ENCODE peak calls at places on chromosomes 12 and 14, in five cellular contexts. One of them, this sample, is unnamed.

GRCh38 chr14:32480337-32480736 is 151.2 kb downstream of the AKAP6 start:
- DNase-seq in trophoblast cell: no peak
- DNase-seq in mesenchymal stem cell: no peak
- DNase-seq in H1: no peak
- DNase-seq in H9: no peak
- DNase-seq in this sample: no peak

GRCh38 chr12:19398376-19399363 is 40.6 kb upstream of the AEBP2 start:
- DNase-seq in trophoblast cell: no peak
- DNase-seq in mesenchymal stem cell: no peak
- DNase-seq in H9: no peak
- DNase-seq in H1: no peak
- DNase-seq in this sample: no peak

GRCh38 chr14:27181304-27181703 is 583.5 kb upstream of the NOVA1 start:
- DNase-seq in trophoblast cell: no peak
- DNase-seq in H1: no peak
- DNase-seq in mesenchymal stem cell: no peak
- DNase-seq in H9: no peak
- DNase-seq in this sample: no peak

GRCh38 chr12:113461666-113462065 is 10.0 kb downstream of the LHX5 start:
- DNase-seq in H1: no peak
- DNase-seq in mesenchymal stem cell: peak
- DNase-seq in trophoblast cell: no peak
- DNase-seq in H9: peak
- DNase-seq in this sample: peak

GRCh38 chr12:57783861-57784260 is 1.3 kb downstream of the TSFM start:
- DNase-seq in mesenchymal stem cell: no peak
- DNase-seq in trophoblast cell: no peak
- DNase-seq in H9: no peak
- DNase-seq in H1: no peak
- DNase-seq in this sample: no peak

GRCh38 chr14:62428429-62429203 is 616.6 kb downstream of the KCNH5 start:
- DNase-seq in trophoblast cell: peak
- DNase-seq in H9: no peak
- DNase-seq in H1: no peak
- DNase-seq in mesenchymal stem cell: peak
- DNase-seq in this sample: no peak

GRCh38 chr14:99067141-99067920 is 204.7 kb downstream of the BCL11B start:
- DNase-seq in H1: peak
- DNase-seq in H9: peak
- DNase-seq in mesenchymal stem cell: no peak
- DNase-seq in trophoblast cell: no peak
- DNase-seq in this sample: no peak

GRCh38 chr12:85527192-85527591 is 247.2 kb downstream of the ALX1 start:
- DNase-seq in H9: no peak
- DNase-seq in H1: no peak
- DNase-seq in trophoblast cell: no peak
- DNase-seq in mesenchymal stem cell: no peak
- DNase-seq in this sample: no peak

GRCh38 chr12:115385141-115385540 is 701.2 kb upstream of the TBX3 start:
- DNase-seq in H1: no peak
- DNase-seq in trophoblast cell: peak
- DNase-seq in mesenchymal stem cell: no peak
- DNase-seq in H9: no peak
- DNase-seq in this sample: no peak

GRCh38 chr14:49677643-49678042 is 10.4 kb downstream of the POLE2 start:
- DNase-seq in H1: no peak
- DNase-seq in trophoblast cell: no peak
- DNase-seq in mesenchymal stem cell: no peak
- DNase-seq in H9: no peak
- DNase-seq in this sample: no peak

GRCh38 chr12:125161712-125162023 is 96.4 kb downstream of the AACS start:
- DNase-seq in mesenchymal stem cell: no peak
- DNase-seq in trophoblast cell: no peak
- DNase-seq in H9: no peak
- DNase-seq in H1: no peak
- DNase-seq in this sample: no peak

GRCh38 chr14:90491868-90492560 is 95.2 kb downstream of the CALM1 start:
- DNase-seq in H9: no peak
- DNase-seq in trophoblast cell: no peak
- DNase-seq in H1: no peak
- DNase-seq in mesenchymal stem cell: no peak
- DNase-seq in this sample: no peak

GRCh38 chr12:59036973-59037807 is 116.9 kb upstream of the LRIG3 start:
- DNase-seq in mesenchymal stem cell: peak
- DNase-seq in trophoblast cell: no peak
- DNase-seq in H9: no peak
- DNase-seq in H1: no peak
- DNase-seq in this sample: no peak

GRCh38 chr14:77123381-77124344 is 17.9 kb downstream of the ZDHHC22 start:
- DNase-seq in mesenchymal stem cell: no peak
- DNase-seq in H9: peak
- DNase-seq in trophoblast cell: peak
- DNase-seq in H1: no peak
- DNase-seq in this sample: no peak

GRCh38 chr12:7934560-7935463 is 1.2 kb downstream of the SLC2A3 start:
- DNase-seq in H9: no peak
- DNase-seq in mesenchymal stem cell: no peak
- DNase-seq in H1: no peak
- DNase-seq in trophoblast cell: no peak
- DNase-seq in this sample: no peak

GRCh38 chr12:91931110-91931509 is 214.5 kb downstream of the BTG1 start:
- DNase-seq in H9: no peak
- DNase-seq in mesenchymal stem cell: no peak
- DNase-seq in H1: no peak
- DNase-seq in trophoblast cell: no peak
- DNase-seq in this sample: no peak

GRCh38 chr12:132520421-132521199 is 30.7 kb downstream of the FBRSL1 start:
- DNase-seq in mesenchymal stem cell: no peak
- DNase-seq in H9: no peak
- DNase-seq in H1: no peak
- DNase-seq in trophoblast cell: no peak
- DNase-seq in this sample: no peak

GRCh38 chr12:96186902-96187301 is 7.3 kb upstream of the ELK3 start:
- DNase-seq in trophoblast cell: no peak
- DNase-seq in mesenchymal stem cell: no peak
- DNase-seq in H9: no peak
- DNase-seq in H1: no peak
- DNase-seq in this sample: no peak

GRCh38 chr12:52203126-52203921 is 11.5 kb upstream of the KRT80 start:
- DNase-seq in H1: no peak
- DNase-seq in mesenchymal stem cell: peak
- DNase-seq in H9: no peak
- DNase-seq in trophoblast cell: peak
- DNase-seq in this sample: no peak

GRCh38 chr14:57461777-57462320 is 31.8 kb downstream of the CCDC198 start:
- DNase-seq in H9: no peak
- DNase-seq in mesenchymal stem cell: peak
- DNase-seq in H1: no peak
- DNase-seq in trophoblast cell: no peak
- DNase-seq in this sample: no peak

GRCh38 chr14:78713716-78714115 is 543.5 kb downstream of the NRXN3 start:
- DNase-seq in H1: no peak
- DNase-seq in H9: no peak
- DNase-seq in mesenchymal stem cell: no peak
- DNase-seq in trophoblast cell: no peak
- DNase-seq in this sample: no peak

GRCh38 chr12:1917172-1918070 is 1.0 kb downstream of the CACNA2D4 start:
- DNase-seq in mesenchymal stem cell: no peak
- DNase-seq in H1: no peak
- DNase-seq in trophoblast cell: no peak
- DNase-seq in H9: peak
- DNase-seq in this sample: no peak

GRCh38 chr12:62724947-62725447 is 210.0 kb downstream of the PPM1H start:
- DNase-seq in H1: no peak
- DNase-seq in trophoblast cell: peak
- DNase-seq in H9: peak
- DNase-seq in mesenchymal stem cell: peak
- DNase-seq in this sample: peak

GRCh38 chr12:45773734-45774133 is 44.2 kb downstream of the ARID2 start:
- DNase-seq in H9: no peak
- DNase-seq in H1: no peak
- DNase-seq in trophoblast cell: no peak
- DNase-seq in mesenchymal stem cell: peak
- DNase-seq in this sample: no peak

GRCh38 chr14:32620303-32620702 is 291.2 kb downstream of the AKAP6 start:
- DNase-seq in mesenchymal stem cell: peak
- DNase-seq in H1: no peak
- DNase-seq in trophoblast cell: no peak
- DNase-seq in H9: no peak
- DNase-seq in this sample: no peak

GRCh38 chr14:74792249-74793039 is 29.3 kb downstream of the YLPM1 start:
- DNase-seq in trophoblast cell: no peak
- DNase-seq in H9: no peak
- DNase-seq in mesenchymal stem cell: peak
- DNase-seq in H1: no peak
- DNase-seq in this sample: no peak

GRCh38 chr14:68970736-68971135 is 8.4 kb downstream of the ACTN1 start:
- DNase-seq in mesenchymal stem cell: no peak
- DNase-seq in H9: no peak
- DNase-seq in H1: no peak
- DNase-seq in trophoblast cell: no peak
- DNase-seq in this sample: no peak

GRCh38 chr12:109710747-109711595 is 2.7 kb upstream of the FAM222A start:
- DNase-seq in mesenchymal stem cell: peak
- DNase-seq in H1: no peak
- DNase-seq in H9: no peak
- DNase-seq in trophoblast cell: peak
- DNase-seq in this sample: no peak

GRCh38 chr12:120534203-120534702 is at the start of gene RNF10:
- DNase-seq in trophoblast cell: peak
- DNase-seq in H1: peak
- DNase-seq in mesenchymal stem cell: peak
- DNase-seq in H9: peak
- DNase-seq in this sample: peak

GRCh38 chr14:39015360-39015961 is 87.6 kb downstream of the SEC23A start:
- DNase-seq in trophoblast cell: no peak
- DNase-seq in H9: no peak
- DNase-seq in mesenchymal stem cell: peak
- DNase-seq in H1: no peak
- DNase-seq in this sample: no peak

GRCh38 chr14:67129768-67130167 is 59.5 kb upstream of the GARIN2 start:
- DNase-seq in mesenchymal stem cell: no peak
- DNase-seq in H9: no peak
- DNase-seq in H1: no peak
- DNase-seq in trophoblast cell: no peak
- DNase-seq in this sample: no peak

GRCh38 chr14:67131691-67132090 is 57.5 kb upstream of the GARIN2 start:
- DNase-seq in trophoblast cell: no peak
- DNase-seq in H9: no peak
- DNase-seq in H1: no peak
- DNase-seq in mesenchymal stem cell: no peak
- DNase-seq in this sample: no peak

GRCh38 chr14:67127174-67127573 is 62.1 kb upstream of the GARIN2 start:
- DNase-seq in mesenchymal stem cell: no peak
- DNase-seq in H1: no peak
- DNase-seq in trophoblast cell: no peak
- DNase-seq in H9: no peak
- DNase-seq in this sample: no peak
- H2BK12ac ChIP-seq in mesenchymal stem cell: no peak
- H2BK12ac ChIP-seq in H1: no peak
- H2BK12ac ChIP-seq in trophoblast cell: no peak
- H2BK12ac ChIP-seq in H9: no peak
- H2BK12ac ChIP-seq in this sample: no peak

DNA sequence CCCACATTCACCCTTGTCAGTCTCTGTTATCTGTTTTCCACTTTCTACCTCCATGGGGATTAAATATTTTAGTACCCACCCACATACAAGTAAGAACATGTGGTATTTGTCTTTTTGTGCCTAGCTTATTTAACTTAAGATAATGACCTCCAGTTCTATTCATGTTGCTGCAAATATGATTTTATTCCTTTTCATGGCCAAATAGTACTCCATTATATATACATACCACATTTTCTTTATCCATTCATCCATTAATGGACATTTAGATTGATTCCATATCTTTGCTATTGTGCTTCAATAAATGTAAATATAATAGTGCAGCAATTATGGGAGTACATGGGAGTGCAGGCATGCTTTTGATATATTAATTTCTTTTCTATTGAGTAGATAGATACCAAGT is 185.8 kb downstream of the RPAP3 start:
- DNase-seq in mesenchymal stem cell: no peak
- DNase-seq in H1: no peak
- DNase-seq in trophoblast cell: no peak
- DNase-seq in H9: no peak
- DNase-seq in this sample: no peak
- H2BK12ac ChIP-seq in mesenchymal stem cell: no peak
- H2BK12ac ChIP-seq in H1: no peak
- H2BK12ac ChIP-seq in trophoblast cell: no peak
- H2BK12ac ChIP-seq in H9: no peak
- H2BK12ac ChIP-seq in this sample: no peak

GRCh38 chr14:83257466-83258439 is 1724.1 kb upstream of the SEL1L start:
- DNase-seq in H9: no peak
- DNase-seq in H1: no peak
- DNase-seq in mesenchymal stem cell: peak
- DNase-seq in trophoblast cell: no peak
- DNase-seq in this sample: no peak

GRCh38 chr14:83255015-83255726 is 1721.5 kb upstream of the SEL1L start:
- DNase-seq in mesenchymal stem cell: peak
- DNase-seq in H1: no peak
- DNase-seq in trophoblast cell: no peak
- DNase-seq in H9: no peak
- DNase-seq in this sample: no peak

GRCh38 chr14:83253870-83254269 is 1720.2 kb upstream of the SEL1L start:
- DNase-seq in H9: no peak
- DNase-seq in H1: no peak
- DNase-seq in trophoblast cell: no peak
- DNase-seq in mesenchymal stem cell: no peak
- DNase-seq in this sample: no peak

GRCh38 chr14:83251402-83251801 is 1717.7 kb upstream of the SEL1L start:
- DNase-seq in H1: no peak
- DNase-seq in mesenchymal stem cell: peak
- DNase-seq in H9: no peak
- DNase-seq in trophoblast cell: no peak
- DNase-seq in this sample: no peak

GRCh38 chr14:83255727-83256090 is 1722.1 kb upstream of the SEL1L start:
- DNase-seq in mesenchymal stem cell: no peak
- DNase-seq in H9: no peak
- DNase-seq in H1: no peak
- DNase-seq in trophoblast cell: no peak
- DNase-seq in this sample: no peak
- H2BK12ac ChIP-seq in mesenchymal stem cell: no peak
- H2BK12ac ChIP-seq in H9: no peak
- H2BK12ac ChIP-seq in H1: no peak
- H2BK12ac ChIP-seq in trophoblast cell: no peak
- H2BK12ac ChIP-seq in this sample: no peak

DNA sequence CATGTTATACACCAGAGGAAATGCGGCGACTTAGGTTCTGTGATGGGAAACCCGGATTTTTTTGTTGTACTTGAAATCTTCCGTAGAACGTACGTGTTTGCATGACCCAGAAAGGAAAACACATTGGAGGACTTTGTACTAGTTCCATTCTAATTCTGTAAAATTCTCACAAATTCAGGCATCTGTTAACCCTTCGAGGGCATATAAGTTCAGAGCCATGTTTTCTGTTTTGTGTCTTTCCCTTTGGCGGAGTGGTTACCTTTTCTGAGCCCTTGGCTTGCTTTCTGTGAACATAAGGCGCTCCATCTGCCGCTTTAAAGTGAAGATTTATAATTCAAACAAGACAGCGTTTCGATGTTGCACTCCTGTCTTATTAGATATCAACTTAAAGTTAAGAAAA is 34.2 kb downstream of the BICD1 start:
- DNase-seq in H9: no peak
- DNase-seq in H1: no peak
- DNase-seq in mesenchymal stem cell: no peak
- DNase-seq in trophoblast cell: no peak
- DNase-seq in this sample: no peak
- H2BK12ac ChIP-seq in H9: no peak
- H2BK12ac ChIP-seq in H1: no peak
- H2BK12ac ChIP-seq in mesenchymal stem cell: no peak
- H2BK12ac ChIP-seq in trophoblast cell: no peak
- H2BK12ac ChIP-seq in this sample: no peak

This sample was measured in neuronal stem cell.